ENCODE peak calls at places on chromosomes 5 and 9, in nine cellular contexts. G, A, M, Y, R, D, N, J and V are unnamed samples.

GRCh38 chr5:16579142-16579541 is 37.7 kb downstream of the RETREG1 start:
- DNase-seq in N (no peak), A (no peak), G (no peak), R (no peak), Y (no peak), D (no peak), M (peak), J (no peak), V (no peak)

GRCh38 chr5:124157320-124157719 is 589.1 kb downstream of the ZNF608 start:
- DNase-seq in A (no peak), M (no peak), Y (peak), D (no peak), R (no peak), N (peak), J (no peak), G (no peak), V (no peak)

GRCh38 chr9:98146101-98146991 is 27.3 kb upstream of the TRIM14 start:
- DNase-seq in R (peak), D (no peak), Y (peak), M (peak), A (peak), G (peak), N (peak), J (no peak), V (no peak)

GRCh38 chr9:27548055-27548741 is 18.6 kb upstream of the MOB3B start:
- DNase-seq in Y (peak), G (no peak), M (peak), N (peak), A (no peak), R (no peak), D (no peak), J (no peak), V (no peak)

GRCh38 chr9:122394265-122395242 is 23.7 kb downstream of the PTGS1 start:
- DNase-seq in D (no peak), R (no peak), A (no peak), G (peak), M (peak), Y (peak), N (peak), J (no peak), V (no peak)

GRCh38 chr9:131747352-131747751 is 7.5 kb upstream of the RAPGEF1 start:
- DNase-seq in M (peak), D (no peak), N (peak), A (no peak), R (no peak), J (no peak), Y (peak), G (peak), V (no peak)

GRCh38 chr5:120697147-120697546 is 233.0 kb downstream of the PRR16 start:
- DNase-seq in Y (no peak), M (no peak), R (no peak), D (no peak), N (no peak), A (no peak), G (no peak), J (no peak), V (no peak)

GRCh38 chr5:156201793-156202388 is 125.1 kb upstream of the SGCD start:
- DNase-seq in D (no peak), N (peak), R (no peak), G (peak), A (no peak), M (peak), Y (peak), J (no peak), V (no peak)

GRCh38 chr5:171721469-171721868 is 64.1 kb upstream of the SMIM23 start:
- DNase-seq in G (no peak), R (no peak), Y (no peak), J (peak), M (no peak), A (no peak), N (no peak), D (no peak), V (no peak)

GRCh38 chr9:114606597-114607207 is 4.4 kb upstream of the TMEM268 start:
- DNase-seq in N (peak), A (no peak), Y (peak), M (peak), G (peak), D (no peak), J (no peak), R (no peak), V (no peak)

GRCh38 chr9:93225417-93225816 is 41.5 kb downstream of the WNK2 start:
- DNase-seq in R (no peak), J (no peak), A (no peak), N (no peak), D (no peak), Y (no peak), G (no peak), M (no peak), V (no peak)

GRCh38 chr9:10371824-10372223 is 241.0 kb downstream of the PTPRD start:
- DNase-seq in A (no peak), N (no peak), Y (no peak), M (no peak), G (no peak), J (no peak), D (no peak), R (no peak), V (no peak)

GRCh38 chr9:10366171-10366779 is 246.5 kb downstream of the PTPRD start:
- DNase-seq in J (peak), M (peak), G (no peak), N (peak), R (no peak), A (no peak), Y (peak), D (no peak), V (no peak)
- TF ChIP-seq CTCF in J (peak), M (peak), G (no peak), N (peak), R (peak), A (peak), Y (peak), D (peak), V (peak)

GRCh38 chr5:24110019-24110615 is 534.7 kb downstream of the CDH10 start:
- DNase-seq in Y (peak), J (no peak), G (no peak), R (no peak), D (no peak), N (peak), A (no peak), M (peak), V (no peak)
- TF ChIP-seq CTCF in Y (peak), J (peak), G (peak), R (peak), D (no peak), N (peak), A (peak), M (peak), V (peak)

DNA sequence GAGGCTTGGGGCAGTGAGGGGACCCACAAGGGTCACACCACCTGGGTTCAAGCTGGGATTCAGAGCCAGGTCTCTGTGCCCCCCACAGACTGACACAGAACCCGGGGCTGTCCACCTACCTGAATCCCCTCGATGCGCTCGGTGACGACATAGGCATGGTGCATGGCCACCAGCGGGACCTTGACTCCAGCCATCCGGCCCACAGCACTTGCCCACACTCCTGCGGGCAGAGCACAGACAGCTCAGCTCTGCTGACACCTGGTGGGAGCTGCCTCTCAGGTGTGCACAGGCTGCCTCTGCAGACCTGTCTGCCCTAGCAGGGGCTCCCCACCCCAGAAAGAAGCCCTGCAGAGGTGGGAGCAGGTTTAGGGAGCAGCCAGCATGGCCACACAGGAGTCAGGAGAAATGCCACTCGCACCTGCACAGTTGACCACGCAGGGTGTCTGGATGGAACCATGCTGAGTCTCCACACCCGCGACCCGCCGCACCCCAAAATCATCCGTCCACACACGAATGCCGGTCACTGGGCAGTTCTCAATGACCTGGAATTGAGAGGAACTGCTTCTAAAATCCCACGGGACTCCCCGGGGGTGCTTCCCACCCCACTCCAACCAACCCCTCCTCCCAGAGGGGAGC is 8.4 kb downstream of the SARDH start:
- DNase-seq in J (no peak), M (no peak), D (no peak), R (peak), A (peak), N (no peak), Y (no peak), G (no peak), V (no peak)
- TF ChIP-seq CTCF in J (no peak), M (no peak), D (no peak), R (no peak), A (no peak), N (no peak), Y (no peak), G (no peak), V (no peak)

DNA sequence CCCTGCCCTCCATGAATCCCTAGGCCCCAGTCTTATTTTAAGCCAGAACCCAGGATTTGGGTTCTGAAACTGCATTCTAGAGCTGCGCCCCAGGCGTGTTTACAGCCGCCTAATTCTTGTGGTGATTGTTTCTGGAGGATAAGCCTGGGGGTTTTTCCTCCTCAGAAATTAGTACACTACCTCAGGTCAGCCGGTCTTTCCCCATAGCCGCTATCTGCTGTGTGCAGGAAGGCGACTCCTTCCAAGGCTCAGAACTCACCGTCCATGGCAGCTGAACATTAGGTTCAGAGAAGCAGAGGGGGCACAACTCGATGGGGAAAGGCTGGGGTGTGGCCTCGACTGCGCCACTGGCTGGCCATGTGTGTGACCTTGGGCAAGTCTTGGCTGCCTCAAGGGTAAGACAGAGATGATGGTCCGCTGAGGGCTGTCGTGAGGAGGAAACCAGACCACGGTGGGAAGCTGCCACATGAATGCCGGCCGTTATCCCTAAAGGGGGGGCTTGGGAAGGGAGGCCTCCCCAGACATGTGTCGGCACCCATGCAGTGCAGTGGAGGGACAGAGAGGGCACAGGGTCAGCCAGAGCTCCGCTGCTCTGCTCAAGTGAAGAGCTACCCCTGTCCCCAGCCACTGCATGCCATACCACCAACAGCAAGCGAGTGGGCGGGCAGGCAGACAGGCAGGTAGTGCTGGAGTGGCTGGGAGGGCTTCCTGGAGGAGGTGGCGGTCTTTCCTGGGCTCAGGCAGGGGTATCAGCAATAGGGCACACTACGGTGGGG is 28.9 kb downstream of the SHB start:
- DNase-seq in J (no peak), A (no peak), R (no peak), D (no peak), G (no peak), N (no peak), Y (no peak), M (no peak), V (no peak)
- TF ChIP-seq CTCF in J (no peak), A (no peak), R (no peak), D (no peak), G (no peak), N (no peak), Y (no peak), M (no peak), V (no peak)

GRCh38 chr5:3828761-3829160 is 233.1 kb downstream of the IRX1 start:
- DNase-seq in N (no peak), D (peak), J (no peak), G (no peak), M (no peak), A (no peak), Y (no peak), R (no peak), V (no peak)
- TF ChIP-seq CTCF in N (no peak), D (no peak), J (no peak), G (no peak), M (no peak), A (no peak), Y (no peak), R (no peak), V (no peak)

DNA sequence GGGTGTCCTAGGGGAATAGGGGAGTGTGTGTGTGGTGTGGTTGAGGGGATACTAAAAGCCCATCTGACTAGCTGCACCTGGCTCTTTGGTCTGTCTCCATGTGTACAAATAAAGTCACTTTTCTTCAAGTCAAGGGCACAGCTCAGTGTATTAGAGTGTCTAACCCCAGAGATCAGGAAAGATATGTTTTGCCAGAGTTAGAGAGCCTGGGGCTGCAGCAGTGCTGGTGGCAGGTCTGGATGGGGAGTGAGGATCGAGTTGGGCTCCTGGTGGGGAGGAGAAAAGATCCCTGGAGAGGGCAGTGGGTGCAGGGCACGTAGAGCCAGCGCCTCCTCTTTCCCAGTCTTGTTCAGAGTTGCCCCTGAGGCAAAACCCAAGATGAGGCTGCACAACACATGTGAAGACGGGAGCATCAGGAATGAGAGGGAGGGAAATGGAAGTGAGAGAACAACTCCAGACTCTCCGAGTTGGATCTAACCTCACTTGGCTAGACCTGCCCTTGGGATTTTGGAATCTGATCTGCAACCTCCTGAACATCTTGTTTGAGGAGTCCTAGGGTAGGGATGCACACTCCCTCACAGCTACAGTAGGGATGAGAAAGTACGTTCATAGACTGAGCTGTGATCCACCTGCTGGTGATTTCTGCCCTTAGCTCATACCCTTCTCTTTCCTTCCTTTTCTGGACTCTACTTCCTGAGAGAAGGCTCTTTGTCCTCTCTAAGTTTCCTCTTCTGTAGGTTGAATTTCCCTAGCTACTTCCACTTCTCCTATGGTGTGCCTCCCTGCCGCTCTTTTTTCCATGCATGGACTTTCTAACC is 309.9 kb downstream of the ZSWIM6 start:
- DNase-seq in G (no peak), M (no peak), J (no peak), R (no peak), D (no peak), A (no peak), N (peak), Y (peak), V (no peak)
- TF ChIP-seq CTCF in G (peak), M (no peak), J (no peak), R (no peak), D (no peak), A (peak), N (peak), Y (peak), V (no peak)

GRCh38 chr5:180621311-180621710 is 28.1 kb downstream of the FLT4 start:
- DNase-seq in J (no peak), G (no peak), D (no peak), Y (no peak), A (no peak), N (no peak), R (no peak), M (no peak), V (no peak)

GRCh38 chr5:180620014-180620413 is 28.7 kb upstream of the SCGB3A1 start:
- DNase-seq in D (no peak), J (no peak), N (no peak), G (no peak), R (no peak), A (no peak), Y (no peak), M (no peak), V (no peak)

GRCh38 chr5:180618487-180618829 is 27.2 kb upstream of the SCGB3A1 start:
- DNase-seq in R (no peak), N (no peak), J (no peak), G (no peak), D (no peak), M (no peak), Y (no peak), A (no peak), V (no peak)

GRCh38 chr5:180618830-180619562 is 27.7 kb upstream of the SCGB3A1 start:
- DNase-seq in R (no peak), A (no peak), N (peak), Y (peak), G (no peak), M (no peak), D (peak), J (peak), V (peak)

GRCh38 chr5:180619563-180619915 is 28.2 kb upstream of the SCGB3A1 start:
- DNase-seq in A (no peak), R (no peak), M (no peak), J (no peak), G (no peak), D (no peak), N (no peak), Y (no peak), V (no peak)
- TF ChIP-seq CTCF in A (no peak), R (no peak), M (no peak), J (no peak), G (no peak), D (no peak), N (no peak), Y (no peak), V (no peak)